ENCODE peak calls at places on chromosomes 7 and 10, in six cellular contexts. One of them, this sample, is unnamed.
A peak's percentile ranks its signal among the peaks of the same experiment; 100 is the strongest.

GRCh38 chr7:96949766-96950165 is 55.6 kb upstream of the DLX6 start:
- DNase-seq in IMR-90: no peak
- DNase-seq in cardiac muscle cell: no peak
- DNase-seq in SJSA1: peak; percentile 84
- DNase-seq in epithelial cell of prostate: peak; percentile 54
- DNase-seq in body of pancreas: peak; percentile 9
- DNase-seq in this sample: no peak

GRCh38 chr10:5975641-5976473 is 1.5 kb downstream of the IL15RA start:
- DNase-seq in SJSA1: no peak
- DNase-seq in IMR-90: peak; percentile 38
- DNase-seq in body of pancreas: peak; percentile 44
- DNase-seq in cardiac muscle cell: no peak
- DNase-seq in epithelial cell of prostate: no peak
- DNase-seq in this sample: no peak

GRCh38 chr7:36473454-36474282 is 84.0 kb downstream of the ANLN start:
- DNase-seq in cardiac muscle cell: peak; percentile 72
- DNase-seq in epithelial cell of prostate: no peak
- DNase-seq in SJSA1: peak; percentile 39
- DNase-seq in body of pancreas: peak; percentile 82
- DNase-seq in IMR-90: no peak
- DNase-seq in this sample: no peak

GRCh38 chr7:94620703-94621118 is 35.2 kb downstream of the SGCE start:
- DNase-seq in IMR-90: peak; percentile 91
- DNase-seq in body of pancreas: peak; percentile 50
- DNase-seq in epithelial cell of prostate: peak; percentile 82
- DNase-seq in SJSA1: peak; percentile 83
- DNase-seq in cardiac muscle cell: peak; percentile 67
- DNase-seq in this sample: peak; percentile 3

GRCh38 chr10:57367412-57367811 is 900.3 kb downstream of the IPMK start:
- DNase-seq in SJSA1: no peak
- DNase-seq in IMR-90: no peak
- DNase-seq in epithelial cell of prostate: no peak
- DNase-seq in cardiac muscle cell: no peak
- DNase-seq in body of pancreas: no peak
- DNase-seq in this sample: no peak

GRCh38 chr10:83656924-83657323 is 482.4 kb upstream of the GHITM start:
- DNase-seq in epithelial cell of prostate: no peak
- DNase-seq in cardiac muscle cell: no peak
- DNase-seq in body of pancreas: no peak
- DNase-seq in IMR-90: no peak
- DNase-seq in SJSA1: no peak
- DNase-seq in this sample: no peak

GRCh38 chr10:60970526-60970925 is 26.5 kb upstream of the RHOBTB1 start:
- DNase-seq in epithelial cell of prostate: no peak
- DNase-seq in IMR-90: no peak
- DNase-seq in body of pancreas: no peak
- DNase-seq in cardiac muscle cell: no peak
- DNase-seq in SJSA1: no peak
- DNase-seq in this sample: no peak

GRCh38 chr10:58951750-58952149 is 224.7 kb upstream of the PHYHIPL start:
- DNase-seq in SJSA1: peak; percentile 10
- DNase-seq in cardiac muscle cell: no peak
- DNase-seq in body of pancreas: no peak
- DNase-seq in epithelial cell of prostate: no peak
- DNase-seq in IMR-90: no peak
- DNase-seq in this sample: no peak

GRCh38 chr10:52486840-52487611 is 172.9 kb downstream of the DKK1 start:
- DNase-seq in body of pancreas: no peak
- DNase-seq in cardiac muscle cell: no peak
- DNase-seq in SJSA1: peak; percentile 64
- DNase-seq in IMR-90: peak; percentile 92
- DNase-seq in epithelial cell of prostate: peak; percentile 66
- DNase-seq in this sample: no peak

GRCh38 chr10:106559442-106559841 is 605.1 kb downstream of the SORCS1 start:
- DNase-seq in SJSA1: no peak
- DNase-seq in cardiac muscle cell: no peak
- DNase-seq in IMR-90: peak; percentile 81
- DNase-seq in epithelial cell of prostate: no peak
- DNase-seq in body of pancreas: no peak
- DNase-seq in this sample: no peak

GRCh38 chr10:128065881-128066534 is 60.2 kb downstream of the MKI67 start:
- DNase-seq in epithelial cell of prostate: no peak
- DNase-seq in cardiac muscle cell: no peak
- DNase-seq in IMR-90: no peak
- DNase-seq in SJSA1: no peak
- DNase-seq in body of pancreas: no peak
- DNase-seq in this sample: no peak

GRCh38 chr7:128835231-128835751 is 5.1 kb downstream of the FLNC start:
- DNase-seq in body of pancreas: no peak
- DNase-seq in SJSA1: no peak
- DNase-seq in cardiac muscle cell: no peak
- DNase-seq in epithelial cell of prostate: no peak
- DNase-seq in IMR-90: no peak
- DNase-seq in this sample: no peak

GRCh38 chr7:28524978-28525377 is 112.7 kb downstream of the CREB5 start:
- DNase-seq in IMR-90: no peak
- DNase-seq in SJSA1: no peak
- DNase-seq in epithelial cell of prostate: no peak
- DNase-seq in body of pancreas: no peak
- DNase-seq in cardiac muscle cell: no peak
- DNase-seq in this sample: no peak

GRCh38 chr10:119737827-119738226 is 12.0 kb downstream of the INPP5F start:
- DNase-seq in IMR-90: peak; percentile 88
- DNase-seq in epithelial cell of prostate: peak; percentile 60
- DNase-seq in cardiac muscle cell: no peak
- DNase-seq in SJSA1: peak; percentile 61
- DNase-seq in body of pancreas: peak; percentile 24
- DNase-seq in this sample: no peak

GRCh38 chr10:1050145-1050544 is 1.2 kb upstream of the IDI1 start:
- DNase-seq in epithelial cell of prostate: no peak
- DNase-seq in body of pancreas: peak; percentile 31
- DNase-seq in cardiac muscle cell: peak; percentile 38
- DNase-seq in SJSA1: no peak
- DNase-seq in IMR-90: peak; percentile 42
- DNase-seq in this sample: no peak

GRCh38 chr10:28788252-28788651 is 110.9 kb downstream of the BAMBI start:
- DNase-seq in body of pancreas: no peak
- DNase-seq in epithelial cell of prostate: no peak
- DNase-seq in IMR-90: no peak
- DNase-seq in SJSA1: no peak
- DNase-seq in cardiac muscle cell: peak; percentile 24
- DNase-seq in this sample: no peak

GRCh38 chr10:28793482-28793881 is 116.2 kb downstream of the BAMBI start:
- DNase-seq in epithelial cell of prostate: no peak
- DNase-seq in SJSA1: no peak
- DNase-seq in IMR-90: no peak
- DNase-seq in body of pancreas: no peak
- DNase-seq in cardiac muscle cell: no peak
- DNase-seq in this sample: no peak

GRCh38 chr10:28788767-28789166 is 111.4 kb downstream of the BAMBI start:
- DNase-seq in body of pancreas: no peak
- DNase-seq in cardiac muscle cell: no peak
- DNase-seq in IMR-90: no peak
- DNase-seq in SJSA1: no peak
- DNase-seq in epithelial cell of prostate: no peak
- DNase-seq in this sample: no peak

GRCh38 chr10:28794986-28795385 is 117.7 kb downstream of the BAMBI start:
- DNase-seq in SJSA1: no peak
- DNase-seq in cardiac muscle cell: no peak
- DNase-seq in body of pancreas: no peak
- DNase-seq in epithelial cell of prostate: no peak
- DNase-seq in IMR-90: no peak
- DNase-seq in this sample: no peak

GRCh38 chr10:28790146-28790545 is 112.8 kb downstream of the BAMBI start:
- DNase-seq in cardiac muscle cell: no peak
- DNase-seq in epithelial cell of prostate: no peak
- DNase-seq in IMR-90: no peak
- DNase-seq in SJSA1: no peak
- DNase-seq in body of pancreas: no peak
- DNase-seq in this sample: peak; percentile 3
- H3K27ac ChIP-seq in cardiac muscle cell: peak overlapping the region; percentile 16
- H3K27ac ChIP-seq in epithelial cell of prostate: no peak overlapping the region
- H3K27ac ChIP-seq in IMR-90: no peak overlapping the region
- H3K27ac ChIP-seq in SJSA1: no peak overlapping the region
- H3K27ac ChIP-seq in body of pancreas: no peak overlapping the region
- H3K27ac ChIP-seq in this sample: peak overlapping the region; percentile 92

GRCh38 chr10:71765907-71766716 is 7.2 kb downstream of the VSIR start:
- DNase-seq in body of pancreas: no peak
- DNase-seq in epithelial cell of prostate: no peak
- DNase-seq in IMR-90: no peak
- DNase-seq in SJSA1: peak; percentile 23
- DNase-seq in cardiac muscle cell: no peak
- DNase-seq in this sample: no peak

GRCh38 chr10:71763352-71764127 is 9.8 kb downstream of the VSIR start:
- DNase-seq in cardiac muscle cell: no peak
- DNase-seq in epithelial cell of prostate: no peak
- DNase-seq in IMR-90: peak; percentile 52
- DNase-seq in SJSA1: no peak
- DNase-seq in body of pancreas: no peak
- DNase-seq in this sample: no peak

GRCh38 chr10:71766717-71767419 is 6.5 kb downstream of the VSIR start:
- DNase-seq in IMR-90: peak; percentile 95
- DNase-seq in body of pancreas: peak; percentile 45
- DNase-seq in cardiac muscle cell: no peak
- DNase-seq in epithelial cell of prostate: peak; percentile 57
- DNase-seq in SJSA1: peak; percentile 99
- DNase-seq in this sample: no peak

GRCh38 chr10:71767420-71768035 is 5.8 kb downstream of the VSIR start:
- DNase-seq in cardiac muscle cell: no peak
- DNase-seq in epithelial cell of prostate: no peak
- DNase-seq in SJSA1: peak; percentile 72
- DNase-seq in body of pancreas: no peak
- DNase-seq in IMR-90: no peak
- DNase-seq in this sample: no peak

GRCh38 chr10:71765176-71765906 is 8.0 kb downstream of the VSIR start:
- DNase-seq in epithelial cell of prostate: no peak
- DNase-seq in SJSA1: peak; percentile 19
- DNase-seq in body of pancreas: no peak
- DNase-seq in IMR-90: peak; percentile 30
- DNase-seq in cardiac muscle cell: no peak
- DNase-seq in this sample: no peak
- H3K27ac ChIP-seq in epithelial cell of prostate: peak overlapping the region; percentile 93
- H3K27ac ChIP-seq in SJSA1: peak overlapping the region; percentile 94
- H3K27ac ChIP-seq in body of pancreas: peak overlapping the region; percentile 70
- H3K27ac ChIP-seq in IMR-90: peak overlapping the region; percentile 63
- H3K27ac ChIP-seq in cardiac muscle cell: no peak overlapping the region
- H3K27ac ChIP-seq in this sample: peak overlapping the region; percentile 77

GRCh38 chr7:151167197-151167911 is at the start of gene GBX1:
- DNase-seq in epithelial cell of prostate: no peak
- DNase-seq in body of pancreas: peak; percentile 34
- DNase-seq in IMR-90: no peak
- DNase-seq in SJSA1: no peak
- DNase-seq in cardiac muscle cell: peak; percentile 78
- DNase-seq in this sample: no peak
- H3K27ac ChIP-seq in epithelial cell of prostate: no peak within 1 kb of the TSS
- H3K27ac ChIP-seq in body of pancreas: no peak within 1 kb of the TSS
- H3K27ac ChIP-seq in IMR-90: no peak within 1 kb of the TSS
- H3K27ac ChIP-seq in SJSA1: no peak within 1 kb of the TSS
- H3K27ac ChIP-seq in cardiac muscle cell: no peak within 1 kb of the TSS
- H3K27ac ChIP-seq in this sample: no peak within 1 kb of the TSS

GRCh38 chr10:99630439-99630838 is 10.2 kb upstream of the SLC25A28 start:
- DNase-seq in cardiac muscle cell: no peak
- DNase-seq in IMR-90: peak; percentile 64
- DNase-seq in body of pancreas: peak; percentile 81
- DNase-seq in SJSA1: no peak
- DNase-seq in epithelial cell of prostate: no peak
- DNase-seq in this sample: no peak

GRCh38 chr10:99630991-99631390 is 10.8 kb upstream of the SLC25A28 start:
- DNase-seq in body of pancreas: no peak
- DNase-seq in epithelial cell of prostate: no peak
- DNase-seq in SJSA1: no peak
- DNase-seq in cardiac muscle cell: no peak
- DNase-seq in IMR-90: peak; percentile 15
- DNase-seq in this sample: no peak

GRCh38 chr10:99631496-99631895 is 11.3 kb upstream of the SLC25A28 start:
- DNase-seq in cardiac muscle cell: no peak
- DNase-seq in IMR-90: peak; percentile 78
- DNase-seq in SJSA1: no peak
- DNase-seq in epithelial cell of prostate: no peak
- DNase-seq in body of pancreas: no peak
- DNase-seq in this sample: no peak

GRCh38 chr10:99629625-99629978 is 9.4 kb upstream of the SLC25A28 start:
- DNase-seq in epithelial cell of prostate: no peak
- DNase-seq in body of pancreas: no peak
- DNase-seq in SJSA1: no peak
- DNase-seq in cardiac muscle cell: no peak
- DNase-seq in IMR-90: no peak
- DNase-seq in this sample: no peak

DNA sequence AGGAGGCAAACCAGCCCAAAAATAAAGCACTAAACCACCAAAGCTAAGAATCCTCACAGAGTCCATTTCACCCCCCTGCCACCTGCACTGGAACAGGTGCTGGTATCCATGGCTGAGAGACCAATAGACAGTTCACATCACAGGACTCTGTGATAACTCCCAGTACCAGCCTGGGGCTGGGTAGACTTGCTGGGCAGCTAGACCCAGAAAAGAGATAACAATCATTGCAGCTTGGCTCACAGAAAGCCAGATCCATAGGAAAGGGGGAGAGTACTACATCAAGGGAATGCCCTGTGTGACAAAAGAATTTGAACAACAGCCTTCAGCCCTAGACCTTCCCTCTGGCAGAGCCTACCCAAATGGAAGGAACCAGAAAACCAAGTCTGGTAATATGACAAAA is 13.6 kb upstream of the SLC25A28 start:
- DNase-seq in cardiac muscle cell: no peak
- DNase-seq in epithelial cell of prostate: no peak
- DNase-seq in SJSA1: no peak
- DNase-seq in body of pancreas: no peak
- DNase-seq in IMR-90: no peak
- DNase-seq in this sample: no peak
- H3K27ac ChIP-seq in cardiac muscle cell: no peak overlapping the region
- H3K27ac ChIP-seq in epithelial cell of prostate: no peak overlapping the region
- H3K27ac ChIP-seq in SJSA1: no peak overlapping the region
- H3K27ac ChIP-seq in body of pancreas: no peak overlapping the region
- H3K27ac ChIP-seq in IMR-90: no peak overlapping the region
- H3K27ac ChIP-seq in this sample: no peak overlapping the region

DNA sequence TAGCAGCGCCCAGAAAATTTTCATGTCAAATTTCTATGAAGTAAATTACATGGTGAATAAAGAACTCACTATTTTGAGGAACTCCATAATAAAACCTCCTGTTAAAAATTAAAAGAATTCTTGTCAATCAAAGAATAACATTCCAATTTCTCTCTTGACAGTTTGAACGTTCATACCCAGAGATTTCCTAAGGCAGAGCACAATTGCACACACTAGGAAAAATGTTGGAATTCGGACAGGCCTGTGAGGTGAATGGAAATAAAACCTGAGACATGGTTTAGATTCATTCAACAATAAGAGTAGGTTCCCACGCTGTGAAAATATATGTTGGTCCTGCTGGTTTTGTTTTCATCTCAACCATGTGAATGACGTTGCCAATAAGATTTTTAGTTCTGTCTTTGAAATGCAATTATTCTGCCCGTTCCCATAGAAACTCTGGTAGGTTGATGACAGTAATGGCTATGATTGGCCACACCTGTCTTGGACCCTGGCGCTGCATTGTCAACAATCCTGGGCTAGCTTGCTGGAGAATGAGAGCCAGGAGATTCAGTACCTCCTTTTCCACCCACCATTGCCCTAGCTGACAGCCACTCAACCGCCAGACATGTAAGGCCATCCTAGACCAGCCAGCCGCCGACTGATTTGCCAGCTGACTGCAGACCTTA is 43.3 kb upstream of the RAPGEF5 start:
- DNase-seq in SJSA1: no peak
- DNase-seq in cardiac muscle cell: no peak
- DNase-seq in IMR-90: no peak
- DNase-seq in body of pancreas: no peak
- DNase-seq in epithelial cell of prostate: no peak
- DNase-seq in this sample: no peak
- H3K27ac ChIP-seq in SJSA1: no peak overlapping the region
- H3K27ac ChIP-seq in cardiac muscle cell: no peak overlapping the region
- H3K27ac ChIP-seq in IMR-90: no peak overlapping the region
- H3K27ac ChIP-seq in body of pancreas: no peak overlapping the region
- H3K27ac ChIP-seq in epithelial cell of prostate: no peak overlapping the region
- H3K27ac ChIP-seq in this sample: no peak overlapping the region